ENCODE peak calls at places on chromosomes 11 and 22, in seven cellular contexts. G is AG04450; W is tibial nerve; P is Peyer's patch; U is frontal cortex; Q is effector memory CD4-positive, alpha-beta T cell; T is stimulated activated CD8-positive, alpha-beta memory T cell treated with anti-CD3 and anti-CD28 coated beads, Interleukin-4, amount 100 ng/mL, for 1 hour. O is an unnamed sample.
A peak's percentile ranks its signal among the peaks of the same experiment; 100 is the strongest.

GRCh38 chr22:50179937-50180726 is 5.6 kb upstream of the TRABD start:
- DNase-seq in G (no peak), W (no peak), P (no peak), U (no peak), Q (no peak), T (no peak), O (no peak)

GRCh38 chr11:11769362-11769761 is 72.4 kb upstream of the USP47 start:
- DNase-seq in G (no peak), W (no peak), P (no peak), U (no peak), Q (no peak), T (no peak), O (no peak)

GRCh38 chr22:49568751-49569285 is 258.9 kb downstream of the BRD1 start:
- DNase-seq in G (no peak), W (peak; percentile 4), P (no peak), U (no peak), Q (no peak), T (no peak), O (no peak)

GRCh38 chr22:19848298-19849224 is 6.1 kb downstream of the GNB1L start:
- DNase-seq in G (no peak), W (no peak), P (peak; percentile 16), U (no peak), Q (no peak), T (no peak), O (no peak)

GRCh38 chr11:129372609-129373488 is 2.8 kb upstream of the BARX2 start:
- DNase-seq in G (no peak), W (no peak), P (no peak), U (peak; percentile 15), Q (no peak), T (no peak), O (no peak)

GRCh38 chr11:104432526-104432925 is 268.6 kb upstream of the PDGFD start:
- DNase-seq in G (no peak), W (no peak), P (no peak), U (no peak), Q (no peak), T (no peak), O (no peak)

GRCh38 chr11:112835556-112835955 is 125.7 kb upstream of the NCAM1 start:
- DNase-seq in G (no peak), W (no peak), P (no peak), U (no peak), Q (no peak), T (no peak), O (no peak)

GRCh38 chr11:46513934-46514342 is 79.9 kb downstream of the AMBRA1 start:
- DNase-seq in G (peak; percentile 39), W (no peak), P (no peak), U (peak; percentile 37), Q (no peak), T (no peak), O (no peak)

GRCh38 chr11:126132319-126132718 is 69.7 kb upstream of the CDON start:
- DNase-seq in G (no peak), W (no peak), P (no peak), U (no peak), Q (no peak), T (no peak), O (no peak)

GRCh38 chr11:62921573-62922188 is 518 bp upstream of the CHRM1 start:
- DNase-seq in G (no peak), W (no peak), P (no peak), U (no peak), Q (no peak), T (no peak), O (no peak)

GRCh38 chr11:120324932-120325810 is at the start of gene TLCD5:
- DNase-seq in G (no peak), W (peak; percentile 33), P (no peak), U (peak; percentile 65), Q (peak; percentile 26), T (no peak), O (peak; percentile 79)

GRCh38 chr11:130323452-130324448 is 9.0 kb upstream of the ZBTB44 start:
- DNase-seq in G (no peak), W (no peak), P (no peak), U (no peak), Q (no peak), T (no peak), O (no peak)

GRCh38 chr22:37060801-37061610 is 9.5 kb downstream of the KCTD17 start:
- DNase-seq in G (no peak), W (no peak), P (no peak), U (no peak), Q (no peak), T (no peak), O (no peak)

GRCh38 chr11:11265994-11266606 is 87.0 kb downstream of the CSNK2A3 start:
- DNase-seq in G (no peak), W (no peak), P (peak; percentile 22), U (peak; percentile 61), Q (peak; percentile 40), T (no peak), O (peak; percentile 58)

GRCh38 chr11:32829157-32829679 is 509 bp upstream of the PRRG4 start:
- DNase-seq in G (no peak), W (no peak), P (no peak), U (no peak), Q (no peak), T (no peak), O (no peak)

GRCh38 chr11:120256178-120256577 is 16.2 kb downstream of the POU2F3 start:
- DNase-seq in G (no peak), W (no peak), P (no peak), U (no peak), Q (no peak), T (no peak), O (no peak)

GRCh38 chr11:57499413-57499982 is 16.0 kb downstream of the SLC43A1 start:
- DNase-seq in G (peak; percentile 61), W (peak; percentile 97), P (peak; percentile 66), U (peak; percentile 99), Q (no peak), T (no peak), O (peak; percentile 37)

GRCh38 chr22:23514317-23515038 is 65.6 kb downstream of the IGLL1 start:
- DNase-seq in G (no peak), W (no peak), P (no peak), U (no peak), Q (no peak), T (no peak), O (no peak)

GRCh38 chr11:130477646-130478203 is 29.3 kb downstream of the ADAMTS15 start:
- DNase-seq in G (no peak), W (no peak), P (no peak), U (peak; percentile 25), Q (no peak), T (no peak), O (no peak)

GRCh38 chr11:71477637-71478011 is 24.6 kb downstream of the NADSYN1 start:
- DNase-seq in G (no peak), W (no peak), P (no peak), U (no peak), Q (no peak), T (no peak), O (no peak)

GRCh38 chr11:12564012-12564411 is 110.2 kb upstream of the TEAD1 start:
- DNase-seq in G (no peak), W (no peak), P (no peak), U (no peak), Q (no peak), T (no peak), O (no peak)

GRCh38 chr11:62710001-62710345 is 2.5 kb downstream of the GNG3 start:
- DNase-seq in G (no peak), W (no peak), P (no peak), U (no peak), Q (no peak), T (no peak), O (no peak)

GRCh38 chr11:114762437-114762836 is 84.1 kb downstream of the NXPE2 start:
- DNase-seq in G (peak; percentile 23), W (peak; percentile 44), P (no peak), U (peak; percentile 41), Q (no peak), T (no peak), O (peak; percentile 31)

GRCh38 chr11:115607621-115608191 is 103.5 kb upstream of the CADM1 start:
- DNase-seq in G (no peak), W (no peak), P (no peak), U (no peak), Q (no peak), T (no peak), O (no peak)

O was measured in NCI-H1930.